ENCODE peak calls at places on chromosomes 2 and 18, in five cellular contexts. One of them, this sample, is unnamed.
A peak's percentile ranks its signal among the peaks of the same experiment; 100 is the strongest.

GRCh38 chr2:16632615-16633014 is 33.0 kb downstream of the CYRIA start:
- DNase-seq in upper lobe of left lung: no peak
- DNase-seq in HAP-1: no peak
- DNase-seq in neuronal stem cell: peak; percentile 15
- DNase-seq in esophagus squamous epithelium: no peak
- DNase-seq in this sample: no peak

GRCh38 chr2:222052934-222053367 is 245.8 kb downstream of the PAX3 start:
- DNase-seq in upper lobe of left lung: no peak
- DNase-seq in esophagus squamous epithelium: no peak
- DNase-seq in neuronal stem cell: peak; percentile 82
- DNase-seq in HAP-1: no peak
- DNase-seq in this sample: peak; percentile 92

GRCh38 chr2:150042844-150043503 is 444.5 kb downstream of the RND3 start:
- DNase-seq in neuronal stem cell: no peak
- DNase-seq in upper lobe of left lung: no peak
- DNase-seq in HAP-1: no peak
- DNase-seq in esophagus squamous epithelium: no peak
- DNase-seq in this sample: no peak

GRCh38 chr2:195820373-195820772 is 163.3 kb downstream of the SLC39A10 start:
- DNase-seq in upper lobe of left lung: no peak
- DNase-seq in neuronal stem cell: no peak
- DNase-seq in esophagus squamous epithelium: no peak
- DNase-seq in HAP-1: no peak
- DNase-seq in this sample: no peak

GRCh38 chr18:80012714-80013113 is 21.5 kb upstream of the RBFA start:
- DNase-seq in HAP-1: no peak
- DNase-seq in esophagus squamous epithelium: no peak
- DNase-seq in neuronal stem cell: no peak
- DNase-seq in upper lobe of left lung: peak; percentile 62
- DNase-seq in this sample: no peak

GRCh38 chr2:8412586-8412985 is 269.3 kb upstream of the ID2 start:
- DNase-seq in esophagus squamous epithelium: no peak
- DNase-seq in HAP-1: no peak
- DNase-seq in neuronal stem cell: no peak
- DNase-seq in upper lobe of left lung: no peak
- DNase-seq in this sample: no peak

GRCh38 chr18:3449702-3450357 is at the start of gene TGIF1:
- DNase-seq in esophagus squamous epithelium: peak; percentile 45
- DNase-seq in neuronal stem cell: peak; percentile 79
- DNase-seq in HAP-1: peak; percentile 90
- DNase-seq in upper lobe of left lung: peak; percentile 94
- DNase-seq in this sample: no peak

GRCh38 chr18:74333091-74333490 is 17.5 kb downstream of the C18orf63 start:
- DNase-seq in HAP-1: no peak
- DNase-seq in esophagus squamous epithelium: no peak
- DNase-seq in neuronal stem cell: no peak
- DNase-seq in upper lobe of left lung: no peak
- DNase-seq in this sample: no peak

GRCh38 chr2:103809390-103809789 is 1044.5 kb upstream of the POU3F3 start:
- DNase-seq in HAP-1: no peak
- DNase-seq in upper lobe of left lung: no peak
- DNase-seq in neuronal stem cell: no peak
- DNase-seq in esophagus squamous epithelium: no peak
- DNase-seq in this sample: no peak

GRCh38 chr18:48711651-48712486 is 173.0 kb downstream of the CTIF start:
- DNase-seq in HAP-1: no peak
- DNase-seq in upper lobe of left lung: no peak
- DNase-seq in esophagus squamous epithelium: no peak
- DNase-seq in neuronal stem cell: peak; percentile 33
- DNase-seq in this sample: peak; percentile 18

GRCh38 chr2:45699032-45699658 is 47.7 kb downstream of the PRKCE start:
- DNase-seq in HAP-1: no peak
- DNase-seq in upper lobe of left lung: no peak
- DNase-seq in esophagus squamous epithelium: no peak
- DNase-seq in neuronal stem cell: no peak
- DNase-seq in this sample: no peak

GRCh38 chr2:45697190-45697589 is 45.7 kb downstream of the PRKCE start:
- DNase-seq in upper lobe of left lung: peak; percentile 42
- DNase-seq in neuronal stem cell: no peak
- DNase-seq in HAP-1: no peak
- DNase-seq in esophagus squamous epithelium: no peak
- DNase-seq in this sample: no peak

GRCh38 chr2:45698538-45698937 is 47.1 kb downstream of the PRKCE start:
- DNase-seq in upper lobe of left lung: no peak
- DNase-seq in neuronal stem cell: no peak
- DNase-seq in esophagus squamous epithelium: no peak
- DNase-seq in HAP-1: no peak
- DNase-seq in this sample: no peak

GRCh38 chr2:45696708-45697107 is 45.2 kb downstream of the PRKCE start:
- DNase-seq in esophagus squamous epithelium: no peak
- DNase-seq in neuronal stem cell: no peak
- DNase-seq in HAP-1: no peak
- DNase-seq in upper lobe of left lung: no peak
- DNase-seq in this sample: no peak

GRCh38 chr2:45700407-45701013 is 49.0 kb downstream of the PRKCE start:
- DNase-seq in HAP-1: no peak
- DNase-seq in neuronal stem cell: no peak
- DNase-seq in esophagus squamous epithelium: no peak
- DNase-seq in upper lobe of left lung: no peak
- DNase-seq in this sample: no peak
- H3K4me1 ChIP-seq in HAP-1: no peaks in the 10 kb centered on the region
- H3K4me1 ChIP-seq in neuronal stem cell: peaks cover 7% of the 10 kb centered on the region
- H3K4me1 ChIP-seq in esophagus squamous epithelium: no peaks in the 10 kb centered on the region
- H3K4me1 ChIP-seq in upper lobe of left lung: peaks cover under 1% of the 10 kb centered on the region
- H3K4me1 ChIP-seq in this sample: peaks cover 2% of the 10 kb centered on the region

GRCh38 chr18:9716780-9717563 is 8.9 kb downstream of the RAB31 start:
- DNase-seq in upper lobe of left lung: no peak
- DNase-seq in esophagus squamous epithelium: no peak
- DNase-seq in HAP-1: no peak
- DNase-seq in neuronal stem cell: no peak
- DNase-seq in this sample: no peak

GRCh38 chr18:9716375-9716774 is 8.3 kb downstream of the RAB31 start:
- DNase-seq in esophagus squamous epithelium: no peak
- DNase-seq in upper lobe of left lung: no peak
- DNase-seq in neuronal stem cell: no peak
- DNase-seq in HAP-1: no peak
- DNase-seq in this sample: no peak

GRCh38 chr18:9712606-9713005 is 4.5 kb downstream of the RAB31 start:
- DNase-seq in HAP-1: no peak
- DNase-seq in esophagus squamous epithelium: no peak
- DNase-seq in upper lobe of left lung: no peak
- DNase-seq in neuronal stem cell: no peak
- DNase-seq in this sample: no peak

GRCh38 chr18:9715974-9716373 is 7.9 kb downstream of the RAB31 start:
- DNase-seq in neuronal stem cell: no peak
- DNase-seq in HAP-1: no peak
- DNase-seq in esophagus squamous epithelium: no peak
- DNase-seq in upper lobe of left lung: no peak
- DNase-seq in this sample: no peak

DNA sequence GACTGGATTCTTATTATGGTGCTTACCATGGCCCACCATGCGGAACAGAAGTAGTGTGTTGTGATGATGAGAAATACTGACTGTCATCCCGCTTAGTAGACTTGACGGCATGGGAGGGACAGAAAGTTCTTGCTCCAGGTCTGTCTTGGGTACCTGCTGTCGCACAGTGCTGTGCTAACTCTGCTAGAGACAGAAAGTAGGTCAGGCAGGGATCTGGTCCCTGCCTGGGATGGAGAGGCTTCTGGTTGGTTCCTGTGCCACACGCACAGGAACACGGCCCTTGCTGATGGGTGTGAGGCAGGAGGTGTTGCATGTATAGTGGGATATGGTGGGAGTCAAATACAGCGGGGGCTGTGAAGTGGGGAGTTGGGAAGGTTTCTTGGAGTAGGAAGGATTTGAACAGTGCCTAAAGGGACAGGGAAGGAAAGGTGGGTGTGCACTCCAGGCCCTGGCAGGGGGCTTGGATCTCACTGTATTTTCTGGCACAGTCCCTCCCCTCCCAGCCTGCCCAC is 6.8 kb downstream of the RAB31 start:
- DNase-seq in upper lobe of left lung: no peak
- DNase-seq in neuronal stem cell: no peak
- DNase-seq in HAP-1: no peak
- DNase-seq in esophagus squamous epithelium: no peak
- DNase-seq in this sample: no peak
- H3K4me1 ChIP-seq in upper lobe of left lung: peaks cover 14% of the 10 kb centered on the region
- H3K4me1 ChIP-seq in neuronal stem cell: peaks cover 7% of the 10 kb centered on the region
- H3K4me1 ChIP-seq in HAP-1: peaks cover 4% of the 10 kb centered on the region
- H3K4me1 ChIP-seq in esophagus squamous epithelium: peaks cover 15% of the 10 kb centered on the region
- H3K4me1 ChIP-seq in this sample: peaks cover 7% of the 10 kb centered on the region

GRCh38 chr2:26068602-26069298 is 34.9 kb downstream of the RAB10 start:
- DNase-seq in esophagus squamous epithelium: no peak
- DNase-seq in HAP-1: no peak
- DNase-seq in neuronal stem cell: no peak
- DNase-seq in upper lobe of left lung: no peak
- DNase-seq in this sample: peak; percentile 13
- H3K4me1 ChIP-seq in esophagus squamous epithelium: peaks cover 4% of the 10 kb centered on the region
- H3K4me1 ChIP-seq in HAP-1: peaks cover 13% of the 10 kb centered on the region
- H3K4me1 ChIP-seq in neuronal stem cell: peaks cover 4% of the 10 kb centered on the region
- H3K4me1 ChIP-seq in upper lobe of left lung: peaks cover 12% of the 10 kb centered on the region
- H3K4me1 ChIP-seq in this sample: no peaks in the 10 kb centered on the region

GRCh38 chr2:157838442-157839161 is 37.5 kb downstream of the ACVR1 start:
- DNase-seq in esophagus squamous epithelium: no peak
- DNase-seq in neuronal stem cell: peak; percentile 29
- DNase-seq in upper lobe of left lung: no peak
- DNase-seq in HAP-1: no peak
- DNase-seq in this sample: no peak
- H3K4me1 ChIP-seq in esophagus squamous epithelium: peaks cover 9% of the 10 kb centered on the region
- H3K4me1 ChIP-seq in neuronal stem cell: peaks cover 18% of the 10 kb centered on the region
- H3K4me1 ChIP-seq in upper lobe of left lung: peaks cover 50% of the 10 kb centered on the region
- H3K4me1 ChIP-seq in HAP-1: peaks cover 10% of the 10 kb centered on the region
- H3K4me1 ChIP-seq in this sample: peaks cover 11% of the 10 kb centered on the region

DNA sequence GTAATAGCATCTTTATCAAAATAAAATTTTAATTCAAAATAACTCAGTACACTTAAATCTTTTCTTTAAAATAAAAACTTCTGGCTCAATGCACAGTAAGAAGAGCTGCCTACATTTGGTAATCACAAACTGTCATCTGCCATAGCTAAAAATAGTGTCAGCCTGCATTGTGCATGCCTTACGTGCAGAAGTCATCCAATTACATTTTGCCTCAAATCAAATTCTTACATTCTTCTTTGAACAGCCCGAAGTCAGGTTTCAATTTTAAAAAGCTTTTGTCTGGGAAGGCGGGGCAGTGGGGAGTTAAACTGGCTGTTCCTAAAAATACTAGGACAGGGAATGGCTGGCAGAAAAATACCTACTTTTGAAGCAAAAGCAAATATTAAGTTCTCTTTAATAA is 51.1 kb downstream of the RTN4 start:
- DNase-seq in upper lobe of left lung: no peak
- DNase-seq in HAP-1: peak; percentile 77
- DNase-seq in neuronal stem cell: no peak
- DNase-seq in esophagus squamous epithelium: no peak
- DNase-seq in this sample: no peak
- H3K4me1 ChIP-seq in upper lobe of left lung: peaks cover 57% of the 10 kb centered on the region
- H3K4me1 ChIP-seq in HAP-1: peaks cover 37% of the 10 kb centered on the region
- H3K4me1 ChIP-seq in neuronal stem cell: peaks cover 2% of the 10 kb centered on the region
- H3K4me1 ChIP-seq in esophagus squamous epithelium: peaks cover 6% of the 10 kb centered on the region
- H3K4me1 ChIP-seq in this sample: no peaks in the 10 kb centered on the region

GRCh38 chr2:74205586-74205985 is 7.2 kb downstream of the MTHFD2 start:
- DNase-seq in upper lobe of left lung: no peak
- DNase-seq in esophagus squamous epithelium: no peak
- DNase-seq in HAP-1: no peak
- DNase-seq in neuronal stem cell: no peak
- DNase-seq in this sample: no peak
- H3K4me1 ChIP-seq in upper lobe of left lung: peaks cover 16% of the 10 kb centered on the region
- H3K4me1 ChIP-seq in esophagus squamous epithelium: peaks cover 11% of the 10 kb centered on the region
- H3K4me1 ChIP-seq in HAP-1: peaks cover 25% of the 10 kb centered on the region
- H3K4me1 ChIP-seq in neuronal stem cell: peaks cover 2% of the 10 kb centered on the region
- H3K4me1 ChIP-seq in this sample: peaks cover 2% of the 10 kb centered on the region

DNA sequence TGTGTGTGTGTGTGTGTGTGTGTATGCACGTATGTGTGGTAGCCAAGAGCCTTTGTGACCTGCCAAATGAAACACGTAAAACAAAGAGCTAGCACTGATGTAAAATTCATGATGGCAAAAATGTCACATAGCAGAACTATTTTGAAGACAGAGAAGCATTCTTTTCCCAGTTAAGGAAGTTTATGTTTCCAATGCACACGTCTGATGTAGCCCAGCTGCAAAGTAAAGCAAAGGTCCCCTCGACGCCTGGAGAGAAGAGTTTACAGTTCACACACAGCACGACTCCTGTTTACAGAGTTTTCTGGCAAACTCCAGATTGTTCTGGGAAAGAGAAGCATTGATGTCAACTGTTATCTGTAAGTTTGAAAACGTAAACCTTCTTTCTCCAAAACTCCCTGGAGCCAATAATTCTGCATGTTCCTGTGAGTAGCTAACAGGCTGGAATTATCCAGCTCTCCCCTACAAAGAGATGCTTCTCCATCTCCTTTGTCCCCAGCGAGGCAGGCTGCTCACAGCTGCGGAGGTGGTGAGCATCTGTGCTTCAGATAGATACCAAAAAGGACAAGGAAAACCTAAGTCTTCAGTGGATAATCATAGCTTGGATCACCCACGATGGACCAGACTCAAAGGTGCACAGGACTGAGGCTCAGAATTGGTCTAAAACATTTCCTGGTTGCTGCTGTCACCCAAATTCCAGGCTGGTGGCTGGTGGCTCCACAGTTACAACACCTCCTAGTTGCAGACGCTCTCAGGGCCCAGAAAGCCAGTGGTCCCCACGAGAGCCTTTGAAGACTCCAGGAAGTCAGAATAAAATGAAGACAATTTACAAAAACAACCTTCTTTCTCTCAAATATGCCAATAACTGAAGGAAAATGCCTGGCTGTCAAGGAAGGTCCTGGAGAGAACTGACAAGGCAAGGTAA is 87.5 kb downstream of the COL6A3 start:
- DNase-seq in neuronal stem cell: no peak
- DNase-seq in upper lobe of left lung: no peak
- DNase-seq in HAP-1: no peak
- DNase-seq in esophagus squamous epithelium: no peak
- DNase-seq in this sample: no peak
- H3K4me1 ChIP-seq in neuronal stem cell: peaks cover 1% of the 10 kb centered on the region
- H3K4me1 ChIP-seq in upper lobe of left lung: peaks cover 6% of the 10 kb centered on the region
- H3K4me1 ChIP-seq in HAP-1: no peaks in the 10 kb centered on the region
- H3K4me1 ChIP-seq in esophagus squamous epithelium: no peaks in the 10 kb centered on the region
- H3K4me1 ChIP-seq in this sample: peaks cover 3% of the 10 kb centered on the region

This sample was measured in NT2/D1.